ENCODE peak calls at places on chromosomes 13 and 19, in seven cellular contexts. I, R, D, F, K, U and E are unnamed samples.

GRCh38 chr19:19597809-19598306 is 20.6 kb downstream of the PBX4 start:
- DNase-seq in F (no peak), R (peak), U (no peak), I (no peak), D (no peak), K (no peak), E (no peak)

GRCh38 chr13:22428188-22428828 is 752.5 kb upstream of the SGCG start:
- DNase-seq in R (no peak), U (no peak), F (peak), K (no peak), D (no peak), I (no peak), E (no peak)

GRCh38 chr19:5355076-5355475 is 14.5 kb upstream of the PTPRS start:
- DNase-seq in R (no peak), D (no peak), K (no peak), F (no peak), U (no peak), I (peak), E (no peak)

GRCh38 chr19:4368128-4368820 is 24.9 kb downstream of the MPND start:
- DNase-seq in I (no peak), U (no peak), D (no peak), K (no peak), F (no peak), R (peak), E (no peak)

GRCh38 chr13:52984881-52985363 is 43.7 kb upstream of the OLFM4 start:
- DNase-seq in K (peak), I (no peak), U (no peak), D (no peak), F (no peak), R (no peak), E (no peak)

GRCh38 chr13:68304287-68304893 is 1074.3 kb upstream of the PCDH9 start:
- DNase-seq in R (peak), U (no peak), D (no peak), K (no peak), F (peak), I (no peak), E (no peak)

GRCh38 chr19:16330811-16331690 is 6.4 kb downstream of the KLF2 start:
- DNase-seq in F (no peak), K (no peak), D (no peak), R (no peak), I (no peak), U (no peak), E (no peak)

GRCh38 chr13:51814825-51815650 is 11.1 kb upstream of the DHRS12 start:
- DNase-seq in K (no peak), D (peak), F (peak), I (no peak), U (peak), R (peak), E (no peak)

GRCh38 chr19:5083547-5083965 is 114.6 kb downstream of the KDM4B start:
- DNase-seq in D (peak), I (no peak), R (peak), F (peak), U (no peak), K (no peak), E (no peak)

GRCh38 chr13:23963947-23964346 is 66.6 kb upstream of the C1QTNF9B start:
- DNase-seq in F (no peak), I (no peak), R (peak), U (no peak), K (no peak), D (no peak), E (no peak)

GRCh38 chr19:7348587-7349230 is at the start of gene ARHGEF18:
- DNase-seq in U (no peak), K (no peak), R (peak), F (no peak), D (no peak), I (peak), E (no peak)

GRCh38 chr19:4327252-4327876 is 11.3 kb downstream of the STAP2 start:
- DNase-seq in K (no peak), F (peak), R (peak), I (peak), D (peak), U (peak), E (peak)

GRCh38 chr13:79457948-79458347 is 23.0 kb upstream of the NDFIP2 start:
- DNase-seq in U (no peak), I (no peak), R (peak), K (no peak), F (peak), D (no peak), E (no peak)

GRCh38 chr13:34805347-34805746 is 136.7 kb upstream of the NBEA start:
- DNase-seq in I (no peak), R (no peak), D (no peak), K (no peak), F (no peak), U (no peak), E (no peak)

GRCh38 chr13:51152713-51153112 is 41.6 kb upstream of the C13orf42 start:
- DNase-seq in K (peak), I (no peak), U (no peak), R (peak), F (peak), D (no peak), E (no peak)

GRCh38 chr13:33132644-33133440 is 116.6 kb downstream of the KL start:
- DNase-seq in F (no peak), R (peak), K (no peak), U (no peak), I (no peak), D (no peak), E (no peak)

GRCh38 chr13:100825551-100825950 is 151.0 kb upstream of the TMTC4 start:
- DNase-seq in R (peak), U (no peak), K (no peak), F (no peak), D (no peak), I (no peak), E (no peak)

GRCh38 chr19:4267901-4268815 is 10.9 kb upstream of the SHD start:
- DNase-seq in U (no peak), D (no peak), I (no peak), R (no peak), K (no peak), F (peak), E (no peak)

GRCh38 chr13:51769455-51770127 is 34.4 kb downstream of the DHRS12 start:
- DNase-seq in I (no peak), F (no peak), K (peak), D (peak), U (no peak), R (peak), E (no peak)

GRCh38 chr13:70964124-70964523 is 855.9 kb upstream of the KLHL1 start:
- DNase-seq in I (no peak), D (no peak), K (no peak), R (peak), U (no peak), F (no peak), E (no peak)
- TF ChIP-seq CTCF in I (no peak), D (no peak), K (no peak), R (peak), U (peak), F (peak), E (peak)

DNA sequence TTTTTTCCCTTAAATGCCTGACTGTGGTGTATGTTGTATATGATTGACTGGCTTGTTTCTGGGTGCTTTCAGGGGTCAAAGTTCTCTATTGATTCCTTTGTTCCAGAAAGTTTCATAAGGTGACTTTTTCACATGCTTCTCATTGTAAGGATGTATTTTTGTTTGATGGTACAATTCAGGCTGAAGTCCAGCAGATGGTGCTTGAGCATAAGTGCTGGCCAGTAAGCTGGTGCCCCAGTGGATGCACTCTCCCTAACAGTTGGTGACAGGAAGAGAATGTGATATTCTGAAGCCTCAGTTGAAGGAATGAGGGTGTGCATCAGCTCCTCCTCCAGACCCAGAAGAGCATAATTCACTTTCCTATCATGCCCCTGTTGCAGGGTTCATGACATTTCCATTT is 1941.6 kb upstream of the PRR20A start:
- DNase-seq in R (no peak), F (peak), D (no peak), I (no peak), K (no peak), U (no peak), E (no peak)
- TF ChIP-seq CTCF in R (no peak), F (peak), D (no peak), I (no peak), K (no peak), U (peak), E (peak)

GRCh38 chr13:48542581-48543341 is 9.9 kb upstream of the RCBTB2 start:
- DNase-seq in I (no peak), F (peak), K (no peak), R (peak), U (peak), D (peak), E (no peak)
- TF ChIP-seq CTCF in I (no peak), F (peak), K (no peak), R (peak), U (peak), D (peak), E (peak)

GRCh38 chr19:2235026-2235395 is 1.1 kb downstream of the PLEKHJ1 start:
- DNase-seq in K (no peak), R (no peak), F (no peak), U (no peak), D (no peak), I (no peak), E (no peak)

GRCh38 chr19:2233601-2234280 is 2.4 kb downstream of the PLEKHJ1 start:
- DNase-seq in I (no peak), K (no peak), U (no peak), F (no peak), R (no peak), D (no peak), E (no peak)

GRCh38 chr19:2237051-2237868 is 636 bp downstream of the SF3A2 start:
- DNase-seq in I (no peak), R (no peak), D (no peak), F (no peak), K (no peak), U (no peak), E (no peak)

GRCh38 chr19:2236285-2237050 is at the start of the genes PLEKHJ1 and SF3A2:
- DNase-seq in U (peak), R (peak), D (peak), F (peak), I (peak), K (peak), E (peak)

GRCh38 chr19:2235396-2236284 is 489 bp downstream of the PLEKHJ1 start:
- DNase-seq in F (peak), K (no peak), D (no peak), R (no peak), I (no peak), U (no peak), E (no peak)
- TF ChIP-seq CTCF in F (no peak), K (no peak), D (no peak), R (no peak), I (no peak), U (no peak), E (no peak)

GRCh38 chr19:54473983-54474382 is 887 bp upstream of the CDC42EP5 start:
- DNase-seq in R (no peak), K (no peak), D (no peak), I (peak), U (no peak), F (no peak), E (no peak)

GRCh38 chr19:54470991-54471782 is 1.9 kb downstream of the CDC42EP5 start:
- DNase-seq in I (peak), K (no peak), R (no peak), D (peak), U (peak), F (peak), E (no peak)

GRCh38 chr19:54469496-54469934 is 3.6 kb downstream of the CDC42EP5 start:
- DNase-seq in I (no peak), D (peak), K (no peak), F (no peak), U (no peak), R (no peak), E (no peak)

GRCh38 chr19:54473071-54473941 is at the start of gene CDC42EP5:
- DNase-seq in D (peak), F (peak), K (peak), U (peak), I (peak), R (peak), E (peak)

GRCh38 chr19:54470276-54470887 is 2.7 kb downstream of the CDC42EP5 start:
- DNase-seq in D (no peak), R (no peak), K (no peak), U (no peak), I (no peak), F (no peak), E (no peak)
- TF ChIP-seq CTCF in D (no peak), R (no peak), K (no peak), U (no peak), I (no peak), F (no peak), E (no peak)

DNA sequence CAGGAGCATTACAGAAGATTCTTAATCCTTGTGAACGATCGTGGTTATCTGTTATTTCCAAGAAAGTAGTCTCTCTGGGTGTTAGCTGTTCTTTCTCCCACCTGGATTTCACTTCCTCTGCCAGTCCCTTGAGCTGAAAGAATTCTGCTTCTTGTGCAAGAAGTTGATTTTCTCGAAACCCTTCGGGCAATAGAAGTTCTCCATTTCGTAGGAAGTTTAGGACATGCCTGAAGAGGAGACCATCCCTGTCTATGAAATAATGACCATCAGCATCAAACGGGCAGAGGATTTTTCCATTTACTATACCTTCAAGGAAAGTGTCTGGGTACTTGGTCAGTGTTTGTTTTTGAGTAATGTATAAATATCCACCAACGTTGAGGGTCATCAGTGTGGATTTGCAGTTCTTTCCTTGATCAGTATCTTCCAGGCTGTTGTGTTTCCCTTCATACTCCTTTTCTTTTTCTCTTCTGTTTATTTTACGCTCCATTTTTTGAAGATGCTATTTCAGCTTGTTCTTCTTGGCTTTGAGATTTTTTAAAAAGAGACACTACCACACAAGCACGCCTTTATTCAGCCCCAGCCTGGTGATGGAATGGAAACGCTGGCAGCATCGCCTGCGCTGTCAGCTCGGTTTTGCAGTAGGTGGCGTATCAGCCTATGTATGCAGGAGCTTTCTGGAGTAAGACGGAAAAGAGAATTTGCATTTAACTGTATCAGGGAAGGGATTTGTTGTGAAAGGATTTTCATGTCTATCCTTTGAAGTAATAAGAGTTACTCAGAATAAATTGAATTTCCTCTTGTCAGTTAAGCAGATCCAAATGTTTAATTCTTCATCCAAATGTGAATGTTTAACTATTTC is 6.5 kb downstream of the KCTD4 start:
- DNase-seq in U (no peak), F (peak), K (no peak), I (no peak), D (no peak), R (peak), E (no peak)
- TF ChIP-seq CTCF in U (no peak), F (peak), K (peak), I (no peak), D (peak), R (peak), E (peak)

DNA sequence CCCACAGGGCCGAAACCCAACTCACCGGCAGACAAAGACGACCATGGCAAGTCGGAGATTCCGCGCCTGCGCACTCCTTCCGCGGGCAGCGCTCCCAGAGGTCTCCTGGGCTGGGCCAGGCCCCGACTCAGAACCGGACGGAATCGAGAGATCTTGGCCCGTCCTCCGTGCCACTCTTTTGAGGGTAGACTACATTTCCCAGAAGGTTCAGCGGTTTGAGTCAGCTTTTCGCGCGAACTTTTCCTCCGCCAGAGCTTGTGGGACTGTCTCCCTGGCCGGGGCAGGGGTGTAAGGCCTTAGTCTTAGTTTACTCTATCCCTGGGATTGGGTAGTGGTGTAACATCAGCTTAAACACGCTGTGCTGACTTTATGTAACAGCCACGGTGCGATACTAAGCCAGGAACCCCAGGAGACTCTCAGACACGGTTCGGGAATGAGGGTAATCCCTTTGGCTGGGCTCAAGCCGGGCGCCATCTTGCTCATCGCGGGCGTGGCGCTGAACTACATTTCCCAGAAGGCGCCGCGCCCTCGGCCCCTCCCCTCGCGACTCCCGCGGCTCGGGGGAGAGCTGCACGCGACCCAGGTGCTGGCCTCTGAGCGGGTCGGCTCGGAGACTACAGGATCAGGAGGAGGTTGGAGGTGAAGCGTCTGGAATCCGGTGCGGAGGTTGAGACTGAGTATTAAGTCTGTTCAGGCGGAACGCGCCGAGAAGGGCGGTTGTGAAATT is at the start of gene ZNF260:
- DNase-seq in F (peak), U (peak), K (peak), R (peak), D (peak), I (peak), E (peak)
- TF ChIP-seq CTCF in F (no peak), U (no peak), K (no peak), R (no peak), D (no peak), I (no peak), E (no peak)

DNA sequence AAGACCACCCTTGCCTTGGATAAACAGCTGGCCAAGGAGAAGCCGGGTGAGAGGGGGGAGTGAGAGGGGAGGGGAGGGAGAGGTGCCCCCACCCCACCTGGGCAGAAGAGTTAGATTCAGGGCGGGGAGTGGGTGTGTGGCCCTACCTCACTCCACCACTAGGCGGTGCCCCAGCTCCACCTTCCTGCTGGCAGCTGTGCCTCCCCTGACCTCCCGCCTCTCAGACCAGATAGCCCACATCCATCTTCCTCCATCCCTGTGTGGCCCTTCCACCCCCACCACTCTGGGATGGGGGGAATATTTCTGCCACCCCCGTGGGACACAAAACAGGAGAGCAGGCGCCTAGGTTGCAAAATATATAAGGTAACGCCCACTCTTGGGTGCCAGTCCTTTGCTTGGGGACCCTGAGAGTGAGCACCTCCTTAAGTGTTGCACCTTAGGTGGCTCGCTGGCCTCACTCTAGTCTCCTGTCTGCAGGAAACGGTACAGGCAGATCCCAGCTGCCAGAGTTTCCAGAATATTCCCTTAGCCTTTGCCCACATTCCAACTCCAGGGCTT is 13.8 kb upstream of the EHD2 start:
- DNase-seq in U (peak), K (no peak), D (peak), R (peak), I (peak), F (peak), E (no peak)
- TF ChIP-seq CTCF in U (peak), K (peak), D (peak), R (peak), I (no peak), F (peak), E (peak)

GRCh38 chr13:62388515-62388914 is 972.9 kb upstream of the PCDH20 start:
- DNase-seq in U (no peak), F (no peak), K (no peak), I (no peak), R (peak), D (no peak), E (no peak)

GRCh38 chr13:62387642-62388041 is 972.0 kb upstream of the PCDH20 start:
- DNase-seq in R (peak), U (no peak), D (no peak), I (no peak), F (peak), K (no peak), E (no peak)
- TF ChIP-seq CTCF in R (no peak), U (peak), D (no peak), I (no peak), F (peak), K (no peak), E (peak)